ENCODE peak calls at places on chromosomes 7 and 10, in four cellular contexts. F is heart left ventricle; S is NCI-H2081; T is CD4-positive, alpha-beta T cell. L is an unnamed sample.

GRCh38 chr7:11665381-11665780 is 166.6 kb downstream of the THSD7A start:
- DNase-seq in F (no peak), S (no peak), T (no peak), L (no peak)

GRCh38 chr10:47354162-47354561 is 6.0 kb downstream of the RBP3 start:
- DNase-seq in F (no peak), S (no peak), T (no peak), L (no peak)

GRCh38 chr10:70747192-70747965 is 37.8 kb downstream of the TBATA start:
- DNase-seq in F (no peak), S (no peak), T (no peak), L (no peak)

GRCh38 chr10:3179174-3179573 is 6.6 kb upstream of the PITRM1 start:
- DNase-seq in F (no peak), S (no peak), T (no peak), L (no peak)

GRCh38 chr7:45998506-45998905 is 77.4 kb upstream of the IGFBP3 start:
- DNase-seq in F (no peak), S (no peak), T (no peak), L (no peak)

GRCh38 chr7:24820730-24821044 is 63.4 kb upstream of the GSDME start:
- DNase-seq in F (no peak), S (no peak), T (no peak), L (no peak)

GRCh38 chr10:13674645-13675588 is 88.2 kb downstream of the PRPF18 start:
- DNase-seq in F (peak; percentile 45), S (no peak), T (no peak), L (no peak)

GRCh38 chr10:105063796-105064195 is 422.7 kb downstream of the SORCS3 start:
- DNase-seq in F (peak; percentile 26), S (no peak), T (no peak), L (no peak)

GRCh38 chr10:35428521-35428920 is 92.2 kb downstream of the CCNY start:
- DNase-seq in F (no peak), S (no peak), T (no peak), L (no peak)

GRCh38 chr10:126315471-126316177 is 72.7 kb downstream of the ADAM12 start:
- DNase-seq in F (no peak), S (no peak), T (no peak), L (no peak)

GRCh38 chr7:127886248-127886647 is 145.0 kb downstream of the LRRC4 start:
- DNase-seq in F (no peak), S (no peak), T (no peak), L (no peak)

GRCh38 chr7:138127996-138128395 is 51.7 kb downstream of the AKR1D1 start:
- DNase-seq in F (no peak), S (no peak), T (no peak), L (no peak)

GRCh38 chr10:104325436-104326430 is 12.5 kb downstream of the ITPRIP start:
- DNase-seq in F (peak; percentile 71), S (no peak), T (no peak), L (no peak)

GRCh38 chr7:28685660-28686417 is 272.3 kb downstream of the TRIL start:
- DNase-seq in F (peak; percentile 93), S (peak; percentile 82), T (no peak), L (no peak)

GRCh38 chr7:141974831-141975230 is 1.3 kb upstream of the TAS2R38 start:
- DNase-seq in F (no peak), S (peak; percentile 50), T (no peak), L (no peak)

GRCh38 chr10:17737021-17737965 is 14.7 kb upstream of the TMEM236 start:
- DNase-seq in F (peak; percentile 65), S (no peak), T (no peak), L (no peak)

GRCh38 chr7:99631311-99632109 is 14.8 kb downstream of the ZSCAN25 start:
- DNase-seq in F (peak; percentile 62), S (peak; percentile 82), T (no peak), L (no peak)

GRCh38 chr10:27644307-27644939 is 101.2 kb downstream of the MKX start:
- DNase-seq in F (no peak), S (no peak), T (no peak), L (no peak)

GRCh38 chr10:46223626-46224413 is 63.0 kb upstream of the ANTXRL start:
- DNase-seq in F (no peak), S (no peak), T (no peak), L (no peak)

GRCh38 chr7:134307320-134307719 is 9.4 kb downstream of the SLC35B4 start:
- DNase-seq in F (no peak), S (no peak), T (no peak), L (no peak)

GRCh38 chr7:23373151-23374004 is 74.2 kb downstream of the MALSU1 start:
- DNase-seq in F (no peak), S (peak; percentile 40), T (peak; percentile 11), L (peak; percentile 14)

GRCh38 chr7:1745576-1746490 is 75.8 kb downstream of the ELFN1 start:
- DNase-seq in F (no peak), S (no peak), T (no peak), L (no peak)

GRCh38 chr10:101718681-101719275 is 23.8 kb upstream of the FBXW4 start:
- DNase-seq in F (no peak), S (no peak), T (no peak), L (no peak)

GRCh38 chr7:434891-435486 is 84.7 kb downstream of the PDGFA start:
- DNase-seq in F (no peak), S (no peak), T (no peak), L (no peak)

GRCh38 chr7:98970031-98970615 is 91.8 kb downstream of the TRRAP start:
- DNase-seq in F (no peak), S (no peak), T (no peak), L (no peak)

GRCh38 chr10:63206997-63207952 is 74.1 kb downstream of the NRBF2 start:
- DNase-seq in F (peak; percentile 43), S (peak; percentile 37), T (no peak), L (no peak)

GRCh38 chr10:86648706-86649426 is 5.5 kb upstream of the OPN4 start:
- DNase-seq in F (peak; percentile 77), S (no peak), T (no peak), L (no peak)

GRCh38 chr10:79104264-79104954 is 35.6 kb downstream of the ZMIZ1 start:
- DNase-seq in F (peak; percentile 79), S (no peak), T (no peak), L (no peak)